ENCODE peak calls at places on chromosomes 11 and 22, in four cellular contexts. L is A549, Y is stomach, S is ovary. G is an unnamed sample. For H3K4me1, the result is how much of the 10 kb centered on the place peaks cover.

GRCh38 chr11:102664001-102664752 is 39.0 kb upstream of the MMP20 start:
- DNase-seq in Y (no peak), S (no peak), L (no peak), G (no peak)

GRCh38 chr11:12901874-12902481 is 107.1 kb upstream of the RASSF10 start:
- DNase-seq in L (no peak), S (no peak), Y (no peak), G (no peak)

GRCh38 chr11:113240389-113240788 is 74.0 kb upstream of the TTC12 start:
- DNase-seq in L (no peak), S (no peak), Y (no peak), G (no peak)

GRCh38 chr11:30919389-30920172 is 333.4 kb upstream of the MPPED2 start:
- DNase-seq in L (no peak), S (no peak), Y (no peak), G (no peak)

GRCh38 chr11:284081-285020 is 4.6 kb upstream of the PGGHG start:
- DNase-seq in S (no peak), L (no peak), Y (no peak), G (peak)

GRCh38 chr22:24134090-24134846 is 47.0 kb upstream of the SUSD2 start:
- DNase-seq in Y (peak), L (no peak), S (peak), G (no peak)

GRCh38 chr11:107468596-107468995 is 11.0 kb upstream of the CWF19L2 start:
- DNase-seq in Y (no peak), S (no peak), L (no peak), G (no peak)

GRCh38 chr11:95108159-95108611 is 18.5 kb downstream of the ENDOD1 start:
- DNase-seq in S (no peak), L (no peak), Y (peak), G (no peak)

GRCh38 chr11:114317738-114318137 is 21.5 kb downstream of the NNMT start:
- DNase-seq in S (peak), Y (no peak), L (no peak), G (no peak)

GRCh38 chr11:120021978-120022377 is 115.9 kb downstream of the TRIM29 start:
- DNase-seq in S (no peak), Y (no peak), L (no peak), G (no peak)

GRCh38 chr11:46892109-46892508 is 26.2 kb downstream of the LRP4 start:
- DNase-seq in Y (no peak), L (no peak), S (no peak), G (no peak)

GRCh38 chr11:74282421-74282820 is 29.0 kb downstream of the P4HA3 start:
- DNase-seq in Y (no peak), S (no peak), L (no peak), G (no peak)

GRCh38 chr11:33110083-33110482 is 51.2 kb downstream of the CSTF3 start:
- DNase-seq in Y (no peak), S (no peak), L (no peak), G (no peak)

GRCh38 chr11:45664376-45665205 is 831 bp downstream of the CHST1 start:
- DNase-seq in L (no peak), S (peak), Y (no peak), G (peak)

GRCh38 chr11:130449996-130450419 is 1.6 kb downstream of the ADAMTS15 start:
- DNase-seq in Y (peak), S (peak), L (no peak), G (peak)

DNA sequence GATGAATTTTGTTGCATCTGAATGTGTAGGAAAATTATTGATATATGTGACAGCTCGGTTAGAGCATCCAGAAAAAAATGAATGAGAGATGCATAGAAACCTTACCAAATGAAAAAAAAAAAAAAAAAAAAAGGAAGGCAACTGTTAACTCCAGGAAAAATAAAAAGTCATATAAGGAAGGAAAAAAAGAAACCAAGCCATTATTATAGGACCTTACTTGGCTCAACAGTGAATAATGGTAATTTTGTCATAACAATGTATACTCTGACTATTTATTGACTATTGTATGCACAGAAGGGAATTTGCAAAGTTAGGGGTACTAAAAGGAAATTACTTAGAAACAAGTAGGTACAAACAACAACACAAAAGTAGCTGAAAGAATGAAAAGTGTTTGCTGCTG is 2.0 kb downstream of the DHCR7 start:
- DNase-seq in L (no peak), S (no peak), Y (no peak), G (no peak)
- H3K4me3 ChIP-seq in L (no peak), S (no peak), Y (no peak), G (no peak)

DNA sequence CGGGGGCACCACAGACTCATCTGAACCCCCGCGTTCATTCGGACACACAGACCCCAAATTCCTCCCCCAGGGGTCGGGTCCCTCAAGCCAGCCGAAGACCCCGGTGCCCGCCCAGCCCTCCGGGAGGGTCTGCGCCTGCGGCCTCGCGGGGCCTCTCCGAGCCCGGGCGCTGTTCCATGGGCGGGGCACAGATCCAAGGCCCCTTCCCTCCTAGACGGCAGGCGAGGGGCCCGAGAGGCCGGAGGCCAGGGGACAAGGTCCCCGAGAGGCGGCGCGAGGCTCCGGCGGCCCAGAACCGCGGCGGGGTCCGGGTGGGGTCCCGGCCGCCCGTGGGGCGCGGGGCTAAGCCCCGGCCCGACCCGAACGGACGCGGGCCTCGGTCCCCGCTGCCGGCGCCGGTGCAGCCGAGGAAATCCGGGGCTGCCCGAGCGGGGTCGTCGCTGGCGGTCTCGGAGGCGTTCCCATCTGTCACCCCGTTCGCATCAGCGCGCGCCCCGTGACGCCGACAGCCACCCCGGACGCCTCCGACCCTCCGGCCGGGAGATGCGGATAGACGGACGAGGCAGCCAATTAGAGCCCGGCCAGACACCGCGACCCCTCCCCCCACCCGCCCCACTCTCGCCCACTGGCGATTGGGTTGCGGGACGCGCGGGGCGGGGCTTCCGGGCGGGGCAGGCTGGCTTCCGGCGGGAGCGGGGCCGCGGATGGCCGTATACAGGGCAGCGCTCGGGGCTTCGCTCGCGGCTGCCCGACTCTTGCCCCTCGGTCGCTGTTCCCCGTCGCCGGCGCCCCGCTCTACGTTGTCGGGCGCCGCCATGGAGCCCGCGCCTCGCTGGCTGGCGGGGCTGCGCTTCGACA is at the start of gene SELENOO:
- DNase-seq in L (peak), S (peak), Y (peak), G (peak)
- H3K4me1 ChIP-seq in L (under half), S (under half), Y (under half), G (under half)

GRCh38 chr11:129249351-129249750 is 57.2 kb upstream of the ARHGAP32 start:
- DNase-seq in L (peak), S (no peak), Y (no peak), G (no peak)

GRCh38 chr11:129247129-129247528 is 55.0 kb upstream of the ARHGAP32 start:
- DNase-seq in Y (no peak), L (peak), S (no peak), G (no peak)

GRCh38 chr11:129251067-129251466 is 58.9 kb upstream of the ARHGAP32 start:
- DNase-seq in L (no peak), Y (no peak), S (no peak), G (no peak)

GRCh38 chr11:129249923-129250322 is 57.8 kb upstream of the ARHGAP32 start:
- DNase-seq in Y (no peak), L (no peak), S (no peak), G (no peak)

DNA sequence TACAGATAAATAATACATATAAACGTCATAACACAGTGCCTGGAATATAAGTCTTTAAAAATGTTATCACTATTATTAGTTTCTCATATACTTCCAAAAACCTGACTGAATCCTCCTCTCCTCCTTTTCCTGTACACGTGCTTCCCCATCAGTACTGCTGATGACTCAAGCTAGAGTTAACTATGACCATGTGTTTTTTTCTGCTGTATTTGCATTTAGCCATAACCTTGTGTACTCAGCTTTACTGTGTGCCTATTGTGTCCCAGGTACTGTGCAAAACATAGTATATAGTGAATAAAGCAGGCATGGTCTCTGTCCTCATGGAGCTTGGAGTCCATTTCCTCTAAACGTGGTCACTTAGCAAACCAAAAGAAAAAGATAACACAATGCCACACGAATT is 56.5 kb upstream of the ARHGAP32 start:
- DNase-seq in Y (no peak), S (no peak), L (peak), G (no peak)
- TF ChIP-seq EP300 in Y (no peak), S (no peak), L (no peak), G (no peak)

GRCh38 chr11:36507824-36508489 is 2.1 kb downstream of the TRAF6 start:
- DNase-seq in L (no peak), Y (no peak), S (no peak), G (no peak)
- H3K4me3 ChIP-seq in L (no peak), Y (peak), S (peak), G (no peak)

GRCh38 chr22:46061431-46062231 is 84.7 kb upstream of the WNT7B start:
- DNase-seq in Y (peak), S (peak), L (no peak), G (peak)

GRCh38 chr22:46061124-46061410 is 84.1 kb upstream of the WNT7B start:
- DNase-seq in L (no peak), S (no peak), Y (no peak), G (peak)

GRCh38 chr22:46062971-46063631 is 86.1 kb upstream of the WNT7B start:
- DNase-seq in Y (peak), S (peak), L (no peak), G (peak)

GRCh38 chr22:46063861-46064235 is 86.5 kb upstream of the PPARA start:
- DNase-seq in Y (peak), S (peak), L (no peak), G (peak)

GRCh38 chr22:46062232-46062615 is 85.3 kb upstream of the WNT7B start:
- DNase-seq in Y (no peak), L (no peak), S (no peak), G (no peak)
- H3K4me1 ChIP-seq in Y (half or more), L (under half), S (under half), G (half or more)

GRCh38 chr11:2398664-2399355 is 1.7 kb upstream of the TSSC4 start:
- DNase-seq in Y (no peak), L (no peak), S (no peak), G (no peak)

GRCh38 chr11:2399488-2400068 is 972 bp upstream of the TSSC4 start:
- DNase-seq in Y (peak), L (peak), S (no peak), G (no peak)

GRCh38 chr11:2400761-2401435 is 348 bp downstream of the TSSC4 start:
- DNase-seq in S (no peak), Y (no peak), L (no peak), G (no peak)

GRCh38 chr11:2401436-2401984 is 960 bp downstream of the TSSC4 start:
- DNase-seq in S (no peak), L (peak), Y (no peak), G (no peak)

GRCh38 chr11:2400069-2400760 is at the start of gene TSSC4:
- DNase-seq in S (peak), Y (peak), L (peak), G (peak)
- TF ChIP-seq EP300 in S (peak), Y (peak), L (no peak), G (no peak)

GRCh38 chr11:69398529-69399492 is 82.7 kb upstream of the LINC01488 start:
- DNase-seq in Y (no peak), S (no peak), L (no peak), G (peak)

GRCh38 chr11:69401715-69402114 is 79.7 kb upstream of the LINC01488 start:
- DNase-seq in S (no peak), Y (no peak), L (no peak), G (no peak)

GRCh38 chr11:69400140-69400539 is 81.3 kb upstream of the LINC01488 start:
- DNase-seq in L (no peak), S (no peak), Y (no peak), G (no peak)

GRCh38 chr11:69402251-69402892 is 79.1 kb upstream of the LINC01488 start:
- DNase-seq in L (no peak), Y (no peak), S (no peak), G (no peak)

GRCh38 chr11:69400769-69401590 is 80.5 kb upstream of the LINC01488 start:
- DNase-seq in L (no peak), Y (no peak), S (no peak), G (peak)
- H3K4me3 ChIP-seq in L (no peak), Y (no peak), S (no peak), G (no peak)

GRCh38 chr22:41996826-41997225 is 1.8 kb upstream of the WBP2NL start:
- DNase-seq in L (no peak), Y (no peak), S (no peak), G (no peak)
- H3K4me1 ChIP-seq in L (under half), Y (under half), S (under half), G (under half)

GRCh38 chr22:31583861-31584485 is 78.0 kb downstream of the PISD start:
- DNase-seq in L (no peak), S (no peak), Y (no peak), G (no peak)

GRCh38 chr22:31588970-31589675 is 72.9 kb downstream of the PISD start:
- DNase-seq in L (no peak), S (no peak), Y (no peak), G (no peak)

GRCh38 chr22:31586137-31586920 is 75.7 kb downstream of the PISD start:
- DNase-seq in L (no peak), Y (no peak), S (no peak), G (no peak)

GRCh38 chr22:31584804-31585160 is 77.2 kb downstream of the PISD start:
- DNase-seq in Y (no peak), S (no peak), L (no peak), G (no peak)

GRCh38 chr22:31585161-31585859 is 76.7 kb downstream of the PISD start:
- DNase-seq in L (no peak), Y (no peak), S (no peak), G (no peak)
- TF ChIP-seq EP300 in L (no peak), Y (no peak), S (no peak), G (no peak)